ENCODE peak calls at places on chromosomes 5 and 9, in ten cellular contexts. B is heart left ventricle, H is GM23338, N is lower lobe of right lung, Z is uterus, P is cardiac muscle cell, V is heart right ventricle, K is GM06990, F is AG10803, X is foreskin fibroblast. A is an unnamed sample.

GRCh38 chr9:71644819-71645362 is 123.4 kb downstream of the CEMIP2 start:
- DNase-seq in V (no peak), X (no peak), B (no peak), Z (no peak), F (no peak), P (no peak), H (no peak), N (no peak), K (no peak), A (no peak)

GRCh38 chr5:137282216-137282615 is 216.9 kb downstream of the SPOCK1 start:
- DNase-seq in P (peak), X (no peak), Z (no peak), K (no peak), F (peak), V (no peak), B (peak), H (no peak), N (no peak), A (no peak)

GRCh38 chr5:2735996-2736395 is 15.5 kb downstream of the IRX2 start:
- DNase-seq in N (no peak), K (no peak), V (no peak), F (no peak), Z (no peak), H (no peak), X (no peak), P (no peak), B (no peak), A (no peak)

GRCh38 chr5:75281716-75282465 is 45.2 kb upstream of the ANKRD31 start:
- DNase-seq in Z (no peak), B (no peak), F (peak), K (no peak), X (peak), N (no peak), V (no peak), H (no peak), P (no peak), A (no peak)

GRCh38 chr9:97889941-97890557 is 32.3 kb downstream of the TRMO start:
- DNase-seq in P (peak), K (no peak), N (peak), F (no peak), V (peak), H (peak), X (no peak), B (no peak), Z (no peak), A (no peak)

GRCh38 chr5:45507174-45507573 is 189.0 kb downstream of the HCN1 start:
- DNase-seq in V (no peak), F (no peak), B (no peak), N (no peak), H (peak), X (no peak), K (no peak), Z (no peak), P (peak), A (no peak)

GRCh38 chr5:139494832-139495231 is 12.3 kb upstream of the STING1 start:
- DNase-seq in X (peak), N (no peak), P (no peak), Z (no peak), B (no peak), F (peak), H (no peak), K (no peak), V (no peak), A (peak)

GRCh38 chr5:82150562-82150961 is 127.6 kb downstream of the RPS23 start:
- DNase-seq in N (no peak), B (no peak), Z (no peak), H (no peak), X (no peak), F (no peak), K (no peak), P (no peak), V (no peak), A (no peak)

GRCh38 chr5:142617416-142617815 is 68.5 kb downstream of the FGF1 start:
- DNase-seq in K (no peak), X (no peak), Z (no peak), N (no peak), P (no peak), B (no peak), V (no peak), F (no peak), H (no peak), A (no peak)

GRCh38 chr9:81976351-81976750 is 12.2 kb upstream of the SPATA31D1 start:
- DNase-seq in H (peak), B (no peak), P (no peak), V (no peak), Z (no peak), K (no peak), F (no peak), X (no peak), N (no peak), A (no peak)
- TF ChIP-seq CTCF in H (peak), B (no peak), P (no peak), V (no peak), Z (no peak), K (no peak), F (no peak), X (no peak), N (no peak), A (no peak)

GRCh38 chr9:128201441-128202369 is 1.5 kb upstream of the DNM1 start:
- DNase-seq in F (no peak), H (no peak), K (no peak), B (no peak), X (no peak), V (peak), N (no peak), Z (no peak), P (no peak), A (no peak)

GRCh38 chr9:128203842-128204551 is 818 bp downstream of the DNM1 start:
- DNase-seq in X (no peak), K (no peak), P (peak), F (peak), V (peak), N (no peak), H (peak), Z (no peak), B (peak), A (no peak)

GRCh38 chr9:128204858-128205257 is 1.7 kb downstream of the DNM1 start:
- DNase-seq in N (no peak), X (no peak), V (no peak), F (no peak), Z (no peak), K (no peak), B (no peak), H (no peak), P (no peak), A (no peak)

GRCh38 chr9:128203024-128203841 is at the start of gene DNM1:
- DNase-seq in X (no peak), P (peak), F (peak), K (peak), B (peak), H (peak), Z (no peak), N (peak), V (peak), A (no peak)

DNA sequence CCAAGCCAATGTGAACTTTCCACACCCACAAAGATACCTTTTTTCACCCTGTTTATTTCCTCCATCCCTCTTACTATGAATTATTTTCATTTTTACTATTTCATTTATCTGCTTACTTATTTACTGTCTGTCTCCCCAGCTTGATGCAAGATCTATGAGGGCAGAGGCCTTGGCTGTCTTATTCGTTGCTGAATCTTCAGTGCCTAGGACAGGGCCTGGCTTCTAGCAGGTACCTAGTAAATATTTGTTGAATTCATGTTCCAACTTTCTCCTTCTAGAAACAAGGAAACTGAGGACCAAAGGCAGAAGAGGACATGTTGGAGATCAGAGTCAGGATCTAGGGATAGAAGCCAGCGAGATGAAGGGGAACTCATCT is 543 bp upstream of the DNM1 start:
- DNase-seq in V (no peak), K (no peak), H (no peak), N (no peak), P (no peak), F (no peak), B (no peak), X (no peak), Z (no peak), A (no peak)
- H3K4me3 ChIP-seq in V (peak), K (no peak), H (peak), N (peak), P (no peak), F (peak), B (peak), X (peak), Z (no peak), A (no peak)

DNA sequence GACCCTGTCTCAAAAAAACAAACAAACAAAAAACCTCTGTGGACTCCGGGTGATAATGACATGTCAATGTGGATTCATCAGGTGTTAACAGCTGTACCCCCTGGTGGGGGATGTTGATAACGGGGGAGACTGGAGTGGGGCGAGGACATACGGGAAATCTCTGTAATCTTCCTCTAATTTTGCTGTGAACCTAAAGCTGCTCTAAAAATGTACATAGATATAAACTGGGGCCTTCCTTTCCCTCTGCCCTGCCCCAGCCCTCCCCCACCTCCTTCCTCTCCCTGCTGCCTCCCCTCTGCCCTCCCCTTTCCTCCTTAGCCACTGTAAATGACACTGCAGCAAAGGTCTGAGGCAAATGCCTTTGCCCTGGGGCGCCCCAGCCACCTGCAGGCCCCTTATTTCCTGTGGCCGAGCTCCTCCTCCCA is 1.4 kb upstream of the CEL start:
- DNase-seq in N (no peak), F (no peak), B (no peak), H (peak), K (no peak), Z (no peak), P (peak), X (no peak), V (no peak), A (no peak)
- TF ChIP-seq CTCF in N (no peak), F (no peak), B (no peak), H (no peak), K (no peak), Z (no peak), P (no peak), X (no peak), V (no peak), A (no peak)

GRCh38 chr9:101738566-101739183 is at the start of gene GRIN3A:
- DNase-seq in K (no peak), Z (no peak), X (no peak), N (peak), H (peak), P (peak), B (peak), V (peak), F (no peak), A (no peak)
- H3K4me3 ChIP-seq in K (no peak), Z (peak), X (no peak), N (peak), H (peak), P (peak), B (peak), V (peak), F (peak), A (no peak)

DNA sequence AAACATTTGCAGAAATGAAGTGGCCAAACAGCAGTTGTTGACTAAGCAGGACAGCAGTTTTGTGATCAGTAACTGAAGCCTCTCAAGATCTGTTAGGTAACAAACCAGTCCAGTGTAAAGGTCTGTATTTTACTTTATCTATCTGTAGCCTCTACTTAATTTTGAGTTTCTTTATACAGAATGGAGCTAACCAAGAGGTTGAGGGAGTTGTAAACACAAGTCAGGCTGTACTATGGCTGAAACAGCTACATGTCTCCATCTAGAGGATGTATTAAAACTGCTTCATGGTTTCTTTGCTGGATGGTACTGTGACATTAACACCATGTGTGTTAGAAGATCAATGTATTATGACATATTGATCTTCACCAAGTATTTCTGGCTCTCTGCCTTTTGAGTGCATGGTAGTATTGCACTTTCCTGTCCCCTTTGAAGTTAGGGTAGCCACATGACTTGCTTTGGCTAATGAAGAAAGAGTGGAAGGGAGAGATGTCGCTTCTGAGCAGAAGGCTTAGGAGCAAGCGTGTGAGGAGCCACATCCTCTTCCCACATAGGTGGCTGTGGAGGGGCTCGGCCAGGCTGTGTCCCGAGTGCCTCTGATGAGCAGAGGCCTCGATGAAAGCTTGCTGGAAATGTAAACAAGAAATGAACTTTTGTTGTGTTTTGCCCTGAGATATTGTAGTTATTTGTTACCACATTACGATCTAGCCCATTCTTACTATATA is 105.6 kb upstream of the PCA3 start:
- DNase-seq in N (no peak), Z (no peak), H (peak), K (peak), X (peak), P (peak), B (no peak), V (no peak), F (peak), A (peak)
- TF ChIP-seq CTCF in N (peak), Z (peak), H (peak), K (peak), X (peak), P (peak), B (peak), V (peak), F (peak), A (peak)

GRCh38 chr5:113488645-113489184 is 462 bp upstream of the MCC start:
- DNase-seq in B (no peak), F (no peak), K (no peak), Z (no peak), X (no peak), P (no peak), N (no peak), V (no peak), H (no peak), A (no peak)
- H3K4me3 ChIP-seq in B (peak), F (peak), K (peak), Z (peak), X (peak), P (peak), N (peak), V (peak), H (peak), A (peak)

GRCh38 chr5:1479581-1480188 is 34.4 kb upstream of the SLC6A3 start:
- DNase-seq in V (peak), B (peak), K (peak), P (peak), X (peak), F (peak), Z (peak), H (peak), N (peak), A (peak)
- TF ChIP-seq CTCF in V (peak), B (peak), K (peak), P (peak), X (peak), F (peak), Z (peak), H (peak), N (peak), A (peak)

GRCh38 chr5:173243808-173244305 is 8.9 kb upstream of the NKX2-5 start:
- DNase-seq in B (peak), N (no peak), H (peak), K (no peak), Z (no peak), X (no peak), F (no peak), V (peak), P (no peak), A (no peak)
- H3K4me3 ChIP-seq in B (peak), N (peak), H (peak), K (no peak), Z (no peak), X (no peak), F (no peak), V (peak), P (peak), A (no peak)

GRCh38 chr5:23840083-23840482 is 332.7 kb downstream of the PRDM9 start:
- DNase-seq in N (no peak), F (no peak), K (no peak), B (no peak), H (no peak), P (peak), V (no peak), X (no peak), Z (no peak), A (no peak)
- TF ChIP-seq CTCF in N (no peak), F (no peak), K (no peak), B (no peak), H (no peak), P (no peak), V (peak), X (no peak), Z (no peak), A (no peak)

A was measured in AG09309.